ENCODE peak calls at places on chromosomes 11 and 22, in nine cellular contexts. One of them, this sample, is unnamed.

GRCh38 chr11:77127969-77128691 is at the start of gene MYO7A:
- DNase-seq in activated CD4-positive, alpha-beta T cell treated with anti-CD3 and anti-CD28 coated beads for 24 hours: no peak
- DNase-seq in activated CD8-positive, alpha-beta T cell treated with anti-CD3 and anti-CD28 coated beads for 36 hours: no peak
- DNase-seq in stimulated activated CD4-positive, alpha-beta T cell treated with anti-CD3 and anti-CD28 coated beads, Interleukin-2, amount 100 ng/mL, for 48 hours: no peak
- DNase-seq in prostate gland: no peak
- DNase-seq in NCI-H146: peak; percentile 98
- DNase-seq in GM18507: no peak
- DNase-seq in NCI-H1417: peak; percentile 92
- DNase-seq in HT-29: no peak
- DNase-seq in this sample: no peak

GRCh38 chr22:39789794-39790193 is 103.8 kb downstream of the ENTHD1 start:
- DNase-seq in NCI-H146: no peak
- DNase-seq in activated CD4-positive, alpha-beta T cell treated with anti-CD3 and anti-CD28 coated beads for 24 hours: no peak
- DNase-seq in stimulated activated CD4-positive, alpha-beta T cell treated with anti-CD3 and anti-CD28 coated beads, Interleukin-2, amount 100 ng/mL, for 48 hours: no peak
- DNase-seq in prostate gland: no peak
- DNase-seq in NCI-H1417: no peak
- DNase-seq in GM18507: no peak
- DNase-seq in HT-29: no peak
- DNase-seq in activated CD8-positive, alpha-beta T cell treated with anti-CD3 and anti-CD28 coated beads for 36 hours: no peak
- DNase-seq in this sample: no peak

GRCh38 chr11:62732830-62733229 is 4.5 kb downstream of the TTC9C start:
- DNase-seq in NCI-H1417: peak; percentile 30
- DNase-seq in HT-29: peak; percentile 30
- DNase-seq in NCI-H146: no peak
- DNase-seq in stimulated activated CD4-positive, alpha-beta T cell treated with anti-CD3 and anti-CD28 coated beads, Interleukin-2, amount 100 ng/mL, for 48 hours: no peak
- DNase-seq in GM18507: no peak
- DNase-seq in prostate gland: no peak
- DNase-seq in activated CD8-positive, alpha-beta T cell treated with anti-CD3 and anti-CD28 coated beads for 36 hours: no peak
- DNase-seq in activated CD4-positive, alpha-beta T cell treated with anti-CD3 and anti-CD28 coated beads for 24 hours: no peak
- DNase-seq in this sample: no peak

GRCh38 chr11:110896358-110896757 is 184.1 kb upstream of the ARHGAP20 start:
- DNase-seq in stimulated activated CD4-positive, alpha-beta T cell treated with anti-CD3 and anti-CD28 coated beads, Interleukin-2, amount 100 ng/mL, for 48 hours: no peak
- DNase-seq in NCI-H146: no peak
- DNase-seq in GM18507: no peak
- DNase-seq in NCI-H1417: no peak
- DNase-seq in prostate gland: no peak
- DNase-seq in activated CD8-positive, alpha-beta T cell treated with anti-CD3 and anti-CD28 coated beads for 36 hours: no peak
- DNase-seq in activated CD4-positive, alpha-beta T cell treated with anti-CD3 and anti-CD28 coated beads for 24 hours: no peak
- DNase-seq in HT-29: no peak
- DNase-seq in this sample: no peak

GRCh38 chr22:32998373-32998772 is 59.8 kb downstream of the SYN3 start:
- DNase-seq in NCI-H1417: no peak
- DNase-seq in prostate gland: no peak
- DNase-seq in GM18507: no peak
- DNase-seq in HT-29: no peak
- DNase-seq in activated CD8-positive, alpha-beta T cell treated with anti-CD3 and anti-CD28 coated beads for 36 hours: no peak
- DNase-seq in NCI-H146: no peak
- DNase-seq in activated CD4-positive, alpha-beta T cell treated with anti-CD3 and anti-CD28 coated beads for 24 hours: no peak
- DNase-seq in stimulated activated CD4-positive, alpha-beta T cell treated with anti-CD3 and anti-CD28 coated beads, Interleukin-2, amount 100 ng/mL, for 48 hours: no peak
- DNase-seq in this sample: no peak

GRCh38 chr11:77094841-77095365 is 7.7 kb upstream of the OMP start:
- DNase-seq in NCI-H146: no peak
- DNase-seq in activated CD8-positive, alpha-beta T cell treated with anti-CD3 and anti-CD28 coated beads for 36 hours: no peak
- DNase-seq in HT-29: no peak
- DNase-seq in stimulated activated CD4-positive, alpha-beta T cell treated with anti-CD3 and anti-CD28 coated beads, Interleukin-2, amount 100 ng/mL, for 48 hours: no peak
- DNase-seq in prostate gland: no peak
- DNase-seq in NCI-H1417: peak; percentile 4
- DNase-seq in GM18507: no peak
- DNase-seq in activated CD4-positive, alpha-beta T cell treated with anti-CD3 and anti-CD28 coated beads for 24 hours: no peak
- DNase-seq in this sample: no peak

GRCh38 chr11:66136752-66137123 is 66.7 kb downstream of the PACS1 start:
- DNase-seq in HT-29: no peak
- DNase-seq in activated CD8-positive, alpha-beta T cell treated with anti-CD3 and anti-CD28 coated beads for 36 hours: peak; percentile 58
- DNase-seq in activated CD4-positive, alpha-beta T cell treated with anti-CD3 and anti-CD28 coated beads for 24 hours: no peak
- DNase-seq in GM18507: no peak
- DNase-seq in stimulated activated CD4-positive, alpha-beta T cell treated with anti-CD3 and anti-CD28 coated beads, Interleukin-2, amount 100 ng/mL, for 48 hours: no peak
- DNase-seq in prostate gland: no peak
- DNase-seq in NCI-H1417: no peak
- DNase-seq in NCI-H146: no peak
- DNase-seq in this sample: no peak

GRCh38 chr11:45872513-45873356 is 12.7 kb upstream of the MAPK8IP1 start:
- DNase-seq in prostate gland: peak; percentile 59
- DNase-seq in NCI-H146: peak; percentile 71
- DNase-seq in stimulated activated CD4-positive, alpha-beta T cell treated with anti-CD3 and anti-CD28 coated beads, Interleukin-2, amount 100 ng/mL, for 48 hours: peak; percentile 21
- DNase-seq in GM18507: no peak
- DNase-seq in activated CD8-positive, alpha-beta T cell treated with anti-CD3 and anti-CD28 coated beads for 36 hours: peak; percentile 46
- DNase-seq in HT-29: peak; percentile 73
- DNase-seq in NCI-H1417: peak; percentile 72
- DNase-seq in activated CD4-positive, alpha-beta T cell treated with anti-CD3 and anti-CD28 coated beads for 24 hours: no peak
- DNase-seq in this sample: peak; percentile 65

GRCh38 chr11:110891411-110891810 is 179.2 kb upstream of the ARHGAP20 start:
- DNase-seq in NCI-H146: no peak
- DNase-seq in NCI-H1417: no peak
- DNase-seq in GM18507: no peak
- DNase-seq in stimulated activated CD4-positive, alpha-beta T cell treated with anti-CD3 and anti-CD28 coated beads, Interleukin-2, amount 100 ng/mL, for 48 hours: no peak
- DNase-seq in activated CD4-positive, alpha-beta T cell treated with anti-CD3 and anti-CD28 coated beads for 24 hours: no peak
- DNase-seq in prostate gland: no peak
- DNase-seq in activated CD8-positive, alpha-beta T cell treated with anti-CD3 and anti-CD28 coated beads for 36 hours: no peak
- DNase-seq in HT-29: no peak
- DNase-seq in this sample: no peak

GRCh38 chr11:14636119-14636518 is 7.5 kb upstream of the PDE3B start:
- DNase-seq in activated CD4-positive, alpha-beta T cell treated with anti-CD3 and anti-CD28 coated beads for 24 hours: no peak
- DNase-seq in NCI-H146: no peak
- DNase-seq in activated CD8-positive, alpha-beta T cell treated with anti-CD3 and anti-CD28 coated beads for 36 hours: peak; percentile 34
- DNase-seq in stimulated activated CD4-positive, alpha-beta T cell treated with anti-CD3 and anti-CD28 coated beads, Interleukin-2, amount 100 ng/mL, for 48 hours: no peak
- DNase-seq in prostate gland: no peak
- DNase-seq in GM18507: no peak
- DNase-seq in NCI-H1417: no peak
- DNase-seq in HT-29: no peak
- DNase-seq in this sample: no peak

GRCh38 chr11:126147268-126148111 is 64.0 kb downstream of the RPUSD4 start:
- DNase-seq in stimulated activated CD4-positive, alpha-beta T cell treated with anti-CD3 and anti-CD28 coated beads, Interleukin-2, amount 100 ng/mL, for 48 hours: no peak
- DNase-seq in NCI-H1417: peak; percentile 51
- DNase-seq in activated CD8-positive, alpha-beta T cell treated with anti-CD3 and anti-CD28 coated beads for 36 hours: no peak
- DNase-seq in HT-29: peak; percentile 45
- DNase-seq in NCI-H146: no peak
- DNase-seq in activated CD4-positive, alpha-beta T cell treated with anti-CD3 and anti-CD28 coated beads for 24 hours: no peak
- DNase-seq in prostate gland: no peak
- DNase-seq in GM18507: no peak
- DNase-seq in this sample: no peak